ENCODE peak calls at places on chromosomes 13 and 19, in ten cellular contexts. J, M, T, C, Q, S, B, Z, R and L are unnamed samples.

GRCh38 chr19:4096049-4096892 is 27.7 kb downstream of the MAP2K2 start:
- DNase-seq in J (no peak), C (no peak), Z (no peak), Q (no peak), T (no peak), S (no peak), M (no peak), B (no peak), R (no peak), L (no peak)

GRCh38 chr19:11377237-11377636 is 2.8 kb downstream of the SWSAP1 start:
- DNase-seq in C (peak), M (peak), T (no peak), B (no peak), S (peak), Z (no peak), R (peak), J (peak), Q (peak), L (peak)

GRCh38 chr19:23312515-23312914 is 62.3 kb upstream of the ZNF724 start:
- DNase-seq in R (no peak), T (no peak), Q (peak), J (no peak), C (no peak), B (no peak), Z (no peak), S (no peak), M (no peak), L (no peak)

GRCh38 chr13:85651440-85651839 is 147.8 kb downstream of the SLITRK6 start:
- DNase-seq in C (no peak), B (no peak), Z (no peak), R (peak), M (no peak), J (no peak), T (no peak), S (no peak), Q (peak), L (no peak)

GRCh38 chr19:35776102-35776788 is 881 bp downstream of the ARHGAP33 start:
- DNase-seq in C (no peak), S (peak), B (no peak), Q (no peak), J (no peak), M (no peak), T (no peak), Z (peak), R (no peak), L (peak)

GRCh38 chr19:38509027-38509426 is 75.5 kb downstream of the RYR1 start:
- DNase-seq in J (no peak), C (no peak), T (no peak), R (no peak), B (no peak), Q (no peak), S (no peak), M (no peak), Z (no peak), L (no peak)

GRCh38 chr19:40249201-40249600 is 22.7 kb upstream of the CCNP start:
- DNase-seq in J (no peak), Z (no peak), R (no peak), T (no peak), B (no peak), Q (no peak), S (no peak), M (no peak), C (no peak), L (no peak)

GRCh38 chr13:36059366-36059765 is 71.8 kb downstream of the DCLK1 start:
- DNase-seq in J (no peak), T (no peak), Z (no peak), B (no peak), M (no peak), Q (no peak), S (no peak), R (no peak), C (peak), L (no peak)

GRCh38 chr13:73090116-73090811 is 31.5 kb downstream of the KLF5 start:
- DNase-seq in T (no peak), B (no peak), J (no peak), R (peak), Q (peak), M (peak), C (peak), Z (no peak), S (peak), L (peak)

GRCh38 chr19:6023936-6024335 is 46.0 kb upstream of the RANBP3 start:
- DNase-seq in B (no peak), C (no peak), S (no peak), Q (no peak), J (no peak), M (no peak), Z (no peak), T (no peak), R (no peak), L (no peak)

GRCh38 chr19:47093254-47093653 is 20.3 kb downstream of the ZC3H4 start:
- DNase-seq in J (no peak), C (no peak), S (no peak), T (no peak), B (no peak), Z (no peak), Q (no peak), R (no peak), M (no peak), L (no peak)

GRCh38 chr13:33644607-33645543 is 173.1 kb upstream of the RFC3 start:
- DNase-seq in Q (peak), Z (no peak), B (no peak), T (no peak), M (peak), S (no peak), J (no peak), R (no peak), C (no peak), L (peak)

GRCh38 chr19:42121666-42122069 is 10.6 kb downstream of the POU2F2 start:
- DNase-seq in B (no peak), R (peak), T (no peak), Q (peak), Z (no peak), J (peak), C (no peak), S (peak), M (peak), L (peak)

GRCh38 chr13:28717170-28717569 is 1.6 kb downstream of the SLC46A3 start:
- DNase-seq in J (no peak), T (no peak), B (no peak), Z (no peak), C (no peak), R (peak), S (no peak), M (no peak), Q (no peak), L (no peak)

GRCh38 chr13:75414036-75414827 is 67.7 kb downstream of the TBC1D4 start:
- DNase-seq in T (no peak), C (peak), Z (no peak), Q (no peak), R (no peak), S (no peak), J (no peak), M (no peak), B (no peak), L (no peak)

GRCh38 chr13:50677687-50678463 is 165.6 kb downstream of the DLEU7 start:
- DNase-seq in R (no peak), Z (no peak), M (no peak), Q (peak), B (no peak), J (no peak), C (no peak), S (no peak), T (no peak), L (peak)

GRCh38 chr13:49499889-49500660 is 4.3 kb downstream of the PHF11 start:
- DNase-seq in C (no peak), J (no peak), Z (no peak), S (no peak), R (peak), Q (peak), M (peak), B (no peak), T (no peak), L (peak)

GRCh38 chr19:16070366-16070990 is 5.8 kb upstream of the TPM4 start:
- DNase-seq in M (no peak), R (no peak), T (no peak), J (peak), S (no peak), Z (no peak), C (no peak), B (no peak), Q (no peak), L (peak)

GRCh38 chr19:16068696-16069259 is 7.5 kb upstream of the TPM4 start:
- DNase-seq in Z (no peak), M (no peak), R (no peak), B (no peak), C (no peak), Q (no peak), S (no peak), T (no peak), J (no peak), L (no peak)

GRCh38 chr19:16067205-16067938 is 8.9 kb upstream of the TPM4 start:
- DNase-seq in S (no peak), T (no peak), J (no peak), Z (no peak), R (no peak), M (peak), B (no peak), C (no peak), Q (peak), L (peak)

GRCh38 chr19:16071072-16071691 is 5.1 kb upstream of the TPM4 start:
- DNase-seq in R (no peak), T (no peak), S (no peak), B (no peak), J (no peak), Q (no peak), Z (no peak), C (no peak), M (no peak), L (no peak)

GRCh38 chr19:16069813-16070365 is 6.4 kb upstream of the TPM4 start:
- DNase-seq in B (no peak), M (no peak), Z (no peak), Q (no peak), T (no peak), J (no peak), C (no peak), S (no peak), R (no peak), L (no peak)
- H2AFZ ChIP-seq in B (no peak), M (no peak), Z (no peak), Q (peak), T (no peak), J (peak), C (no peak), S (no peak), R (peak), L (peak)

DNA sequence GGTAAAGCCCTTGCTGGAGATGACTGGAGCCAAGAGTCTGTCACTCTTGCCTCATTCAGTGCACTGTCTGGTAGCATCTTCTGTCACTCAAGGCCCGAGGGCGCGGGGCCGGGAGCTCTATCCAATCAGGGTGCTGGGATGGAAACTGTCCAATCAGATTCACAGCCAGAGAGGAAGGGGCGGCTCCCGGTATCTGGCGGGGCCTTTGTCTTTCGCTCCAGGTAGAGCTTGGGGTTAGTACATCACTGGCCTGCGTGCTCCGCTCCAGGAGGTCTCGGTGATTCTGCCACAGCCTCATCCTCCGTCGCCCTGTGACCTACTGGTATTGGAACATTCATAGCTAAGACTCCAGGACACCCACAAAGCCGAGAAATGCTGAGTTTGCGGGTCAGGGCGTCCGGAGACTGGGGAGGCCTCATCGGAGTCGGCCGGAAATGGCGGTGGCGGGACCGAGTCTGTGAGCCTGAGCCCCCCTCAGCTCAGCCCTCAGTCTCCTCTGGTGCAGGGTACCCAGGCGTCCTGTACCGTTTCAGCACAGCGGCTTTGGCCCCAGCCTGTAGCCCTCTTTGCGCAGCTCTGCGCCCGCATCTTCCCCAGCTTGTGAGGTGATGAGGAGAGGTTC is 20.6 kb upstream of the ZNF430 start:
- DNase-seq in T (peak), J (peak), M (peak), S (peak), C (peak), Q (peak), Z (peak), R (peak), B (peak), L (peak)
- H2AFZ ChIP-seq in T (peak), J (peak), M (peak), S (no peak), C (peak), Q (peak), Z (peak), R (peak), B (peak), L (peak)

DNA sequence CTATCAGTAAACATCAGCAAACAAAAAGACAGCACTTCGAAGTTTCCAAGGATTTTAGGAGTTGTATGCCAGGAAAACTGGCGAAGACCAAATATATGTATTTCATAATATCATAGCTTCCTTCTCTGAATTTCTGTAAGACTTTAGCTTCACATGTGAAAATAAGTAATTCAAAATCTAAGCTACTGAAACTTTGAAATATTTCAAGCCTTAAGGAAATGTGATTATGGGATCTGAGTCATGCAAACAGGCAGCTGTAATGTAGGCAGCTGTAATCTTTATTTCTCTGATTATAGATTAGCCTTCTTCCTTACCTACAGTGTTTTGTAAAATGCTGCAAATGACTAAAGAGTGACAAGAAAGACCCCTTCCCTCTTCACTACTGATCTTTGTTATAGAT is 70.7 kb upstream of the ANKRD10 start:
- DNase-seq in T (no peak), C (no peak), B (no peak), M (peak), Z (no peak), S (no peak), R (no peak), Q (peak), J (no peak), L (peak)
- H2AFZ ChIP-seq in T (no peak), C (no peak), B (no peak), M (no peak), Z (no peak), S (peak), R (no peak), Q (no peak), J (no peak), L (no peak)

GRCh38 chr19:20611866-20612265 is 46.3 kb upstream of the ZNF737 start:
- DNase-seq in J (no peak), C (no peak), Q (no peak), T (no peak), S (no peak), B (no peak), R (no peak), M (no peak), Z (no peak), L (no peak)
- H2AFZ ChIP-seq in J (no peak), C (no peak), Q (no peak), T (no peak), S (no peak), B (no peak), R (no peak), M (peak), Z (no peak), L (no peak)

DNA sequence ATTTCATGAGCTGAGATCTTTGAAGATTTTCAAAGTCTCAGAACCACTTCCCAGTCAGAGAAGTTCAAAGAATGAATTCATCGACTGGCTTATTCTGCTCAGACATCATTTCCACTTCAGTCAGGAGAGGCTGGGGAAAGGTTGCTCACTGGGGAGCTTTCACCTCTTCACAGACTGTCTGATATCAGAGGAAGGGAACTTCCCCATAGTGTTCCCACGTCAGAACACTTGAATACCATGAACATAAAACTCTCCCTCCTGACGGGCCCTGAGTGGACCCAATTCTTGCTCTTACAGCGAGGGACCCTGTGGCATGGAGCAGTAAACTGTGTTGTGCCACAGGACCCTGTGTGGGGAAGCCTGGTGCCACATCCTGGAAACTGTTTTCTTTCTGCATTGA is 492.6 kb downstream of the COG6 start:
- DNase-seq in B (no peak), J (no peak), S (no peak), M (no peak), R (no peak), C (no peak), Z (no peak), T (no peak), Q (no peak), L (no peak)
- H2AFZ ChIP-seq in B (no peak), J (no peak), S (no peak), M (no peak), R (no peak), C (no peak), Z (no peak), T (no peak), Q (no peak), L (no peak)

DNA sequence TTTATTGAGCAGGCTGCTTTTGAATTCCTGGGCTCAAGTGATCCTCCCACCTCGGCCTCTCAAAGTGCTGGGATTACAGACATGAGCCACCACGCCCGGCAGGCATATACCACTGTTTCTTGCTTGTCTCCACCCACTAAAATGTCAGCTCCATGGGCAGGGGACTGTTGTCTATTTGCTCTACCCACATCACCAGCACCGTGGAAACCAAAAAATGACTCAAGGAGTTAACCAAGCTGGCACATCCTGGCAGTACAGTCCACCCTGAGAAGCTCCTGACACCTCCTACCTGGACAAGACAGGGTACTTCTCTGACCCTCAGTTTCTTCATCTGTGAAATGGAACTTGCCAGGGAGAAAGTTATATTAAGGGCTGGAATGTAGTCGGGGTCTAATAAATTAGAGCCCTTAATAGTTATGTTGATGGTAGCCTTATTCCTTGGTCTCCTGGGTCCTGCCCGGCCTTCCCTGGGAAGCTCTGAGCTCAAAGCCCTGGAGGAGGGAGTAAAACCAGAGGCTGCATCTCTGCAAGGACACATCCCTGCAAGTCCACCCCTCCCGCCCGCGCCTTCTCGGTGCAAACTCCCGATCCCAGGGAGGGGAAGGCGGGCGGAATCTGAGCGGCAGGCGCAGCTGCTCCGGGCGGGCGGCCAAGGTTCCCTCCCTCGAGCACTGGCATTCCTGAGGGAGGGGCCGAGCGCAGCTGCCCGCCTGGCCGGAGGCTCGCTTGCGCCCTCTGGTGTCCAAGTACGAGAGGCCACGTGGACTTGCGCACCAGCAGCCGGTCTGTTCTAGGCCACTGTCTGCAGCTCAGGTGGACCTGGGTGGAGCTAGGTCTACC is 14.1 kb downstream of the RDH8 start:
- DNase-seq in J (peak), Q (peak), R (peak), T (peak), Z (peak), S (peak), B (peak), C (peak), M (peak), L (peak)
- H2AFZ ChIP-seq in J (no peak), Q (peak), R (peak), T (no peak), Z (no peak), S (peak), B (peak), C (no peak), M (no peak), L (peak)

GRCh38 chr13:74218291-74218690 is 84.1 kb upstream of the KLF12 start:
- DNase-seq in T (no peak), M (no peak), J (no peak), Z (no peak), S (no peak), R (no peak), B (no peak), C (no peak), Q (no peak), L (no peak)
- H2AFZ ChIP-seq in T (peak), M (no peak), J (no peak), Z (no peak), S (peak), R (no peak), B (no peak), C (no peak), Q (no peak), L (peak)

GRCh38 chr19:491146-491741 is 5.0 kb upstream of the MADCAM1 start:
- DNase-seq in B (no peak), R (no peak), J (peak), T (peak), S (peak), Q (no peak), Z (no peak), M (peak), C (peak), L (peak)

GRCh38 chr19:488505-489417 is 7.5 kb upstream of the MADCAM1 start:
- DNase-seq in Z (peak), C (peak), T (peak), B (peak), M (peak), Q (peak), R (peak), J (peak), S (peak), L (peak)

GRCh38 chr19:485583-486236 is 10.6 kb upstream of the MADCAM1 start:
- DNase-seq in Z (peak), T (peak), J (no peak), Q (no peak), S (no peak), R (peak), C (peak), B (peak), M (no peak), L (peak)

GRCh38 chr19:492091-492531 is 4.2 kb upstream of the MADCAM1 start:
- DNase-seq in J (peak), S (peak), Z (no peak), C (peak), Q (no peak), T (peak), B (no peak), M (no peak), R (peak), L (peak)

DNA sequence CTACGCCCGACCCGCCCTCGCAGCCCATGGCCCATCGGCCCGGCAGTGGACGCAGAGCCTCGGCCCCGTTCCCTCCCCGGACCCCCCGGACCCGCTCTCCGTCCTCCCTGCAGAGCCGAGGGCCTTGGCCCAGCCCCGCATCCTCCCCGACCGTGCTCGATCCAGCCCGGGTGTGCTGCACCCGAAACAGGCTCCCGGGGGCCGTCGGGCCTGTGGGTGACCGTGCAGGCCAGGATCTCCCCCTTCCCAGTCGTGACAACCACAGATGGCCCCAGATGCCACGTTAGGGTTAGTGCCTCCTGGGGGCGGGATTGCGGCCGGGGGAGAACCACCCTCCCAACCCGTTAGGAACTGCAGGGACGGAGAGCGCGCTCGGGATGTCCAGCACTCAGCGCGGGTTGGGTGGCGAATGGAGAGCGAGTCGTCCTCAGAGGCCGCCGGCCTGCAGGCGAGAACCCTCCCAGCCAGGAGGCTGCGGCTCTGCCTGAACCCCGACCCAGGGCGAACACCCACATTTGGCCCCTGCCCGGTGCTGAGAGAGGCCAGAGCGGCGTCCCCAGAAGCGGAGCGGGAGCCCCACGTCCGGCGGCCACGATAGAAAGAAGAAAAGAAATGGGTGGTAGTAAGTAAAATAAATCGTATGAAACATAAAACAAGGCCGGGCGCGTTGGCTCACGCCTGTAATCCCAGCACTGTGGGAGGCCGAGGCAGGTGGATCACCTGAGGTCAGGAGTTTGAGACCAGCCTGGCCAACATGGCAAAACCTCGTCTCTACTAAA is 6.7 kb upstream of the MADCAM1 start:
- DNase-seq in J (peak), T (peak), S (peak), C (peak), Q (peak), R (peak), B (no peak), Z (peak), M (peak), L (peak)
- H2AFZ ChIP-seq in J (peak), T (peak), S (peak), C (peak), Q (peak), R (peak), B (peak), Z (peak), M (peak), L (peak)

GRCh38 chr13:27401210-27401609 is 23.2 kb upstream of the GTF3A start:
- DNase-seq in B (no peak), M (no peak), Z (no peak), S (no peak), C (peak), R (no peak), Q (no peak), J (no peak), T (no peak), L (peak)
- H2AFZ ChIP-seq in B (no peak), M (no peak), Z (no peak), S (no peak), C (no peak), R (no peak), Q (no peak), J (no peak), T (no peak), L (peak)